ENCODE peak calls at places on chromosomes 4 and X, in eight cellular contexts. X is prostate gland, C is esophagus squamous epithelium, M is esophagus muscularis mucosa, N is uterus, Z is lower leg skin, U is HCT116, L is gastrocnemius medialis. H is an unnamed sample.

GRCh38 chr4:71872767-71873422 is 89.0 kb upstream of the GC start:
- DNase-seq in X (no peak), C (no peak), M (no peak), N (no peak), Z (no peak), U (no peak), L (no peak), H (no peak)

GRCh38 chrX:22758807-22759481 is 240.8 kb upstream of the DDX53 start:
- DNase-seq in X (no peak), C (no peak), M (no peak), N (no peak), Z (no peak), U (no peak), L (no peak), H (no peak)

GRCh38 chr4:169540774-169541173 is 71.6 kb downstream of the NEK1 start:
- DNase-seq in X (no peak), C (no peak), M (no peak), N (no peak), Z (no peak), U (no peak), L (no peak), H (no peak)

GRCh38 chr4:83125738-83126141 is 11.2 kb upstream of the PLAC8 start:
- DNase-seq in X (no peak), C (no peak), M (no peak), N (no peak), Z (no peak), U (no peak), L (no peak), H (no peak)

GRCh38 chr4:185580699-185581098 is 45.4 kb upstream of the PDLIM3 start:
- DNase-seq in X (no peak), C (no peak), M (no peak), N (no peak), Z (peak; percentile 71), U (no peak), L (no peak), H (no peak)

GRCh38 chr4:172750910-172751309 is 417.7 kb upstream of the GALNT7 start:
- DNase-seq in X (no peak), C (no peak), M (no peak), N (no peak), Z (no peak), U (no peak), L (no peak), H (no peak)

GRCh38 chr4:108036252-108036651 is 46.6 kb downstream of the HADH start:
- DNase-seq in X (no peak), C (no peak), M (no peak), N (peak; percentile 24), Z (no peak), U (no peak), L (peak; percentile 30), H (no peak)

GRCh38 chrX:69024931-69025330 is 140.3 kb downstream of the PJA1 start:
- DNase-seq in X (peak; percentile 64), C (no peak), M (peak; percentile 90), N (peak; percentile 84), Z (peak; percentile 93), U (no peak), L (peak; percentile 52), H (peak; percentile 36)

GRCh38 chr4:30769093-30769492 is 48.9 kb downstream of the PCDH7 start:
- DNase-seq in X (no peak), C (no peak), M (no peak), N (no peak), Z (no peak), U (no peak), L (no peak), H (no peak)

GRCh38 chr4:41432889-41433288 is 105.1 kb upstream of the LIMCH1 start:
- DNase-seq in X (no peak), C (no peak), M (no peak), N (no peak), Z (no peak), U (no peak), L (no peak), H (no peak)

GRCh38 chr4:54226399-54227260 is 2.5 kb upstream of the PDGFRA start:
- DNase-seq in X (no peak), C (no peak), M (no peak), N (peak; percentile 82), Z (peak; percentile 93), U (no peak), L (peak; percentile 59), H (peak; percentile 38)

GRCh38 chr4:183438458-183439113 is 5.8 kb upstream of the CDKN2AIP start:
- DNase-seq in X (peak; percentile 24), C (no peak), M (no peak), N (no peak), Z (no peak), U (peak; percentile 82), L (no peak), H (peak; percentile 49)

GRCh38 chrX:154603438-154604430 is 15.3 kb downstream of the CTAG1B start:
- DNase-seq in X (peak; percentile 36), C (no peak), M (no peak), N (peak; percentile 32), Z (peak; percentile 77), U (peak; percentile 42), L (peak; percentile 12), H (peak; percentile 25)

GRCh38 chrX:30219372-30219771 is 4.0 kb downstream of the MAGEB2 start:
- DNase-seq in X (no peak), C (no peak), M (no peak), N (no peak), Z (no peak), U (no peak), L (no peak), H (no peak)

GRCh38 chr4:20805716-20806115 is 105.5 kb downstream of the PACRGL start:
- DNase-seq in X (no peak), C (no peak), M (no peak), N (no peak), Z (no peak), U (no peak), L (no peak), H (no peak)

GRCh38 chr4:87975466-87975865 is at the start of gene SPP1:
- DNase-seq in X (no peak), C (no peak), M (no peak), N (no peak), Z (no peak), U (no peak), L (no peak), H (peak; percentile 52)

GRCh38 chr4:77852892-77853495 is 9.6 kb upstream of the MRPL1 start:
- DNase-seq in X (no peak), C (no peak), M (no peak), N (no peak), Z (no peak), U (no peak), L (no peak), H (no peak)

GRCh38 chr4:80231180-80231579 is 33.9 kb downstream of the PRDM8 start:
- DNase-seq in X (no peak), C (no peak), M (no peak), N (no peak), Z (no peak), U (no peak), L (no peak), H (no peak)

GRCh38 chr4:80229128-80229527 is 31.8 kb downstream of the PRDM8 start:
- DNase-seq in X (no peak), C (no peak), M (no peak), N (no peak), Z (no peak), U (no peak), L (no peak), H (no peak)

GRCh38 chr4:80229590-80229989 is 32.3 kb downstream of the PRDM8 start:
- DNase-seq in X (no peak), C (no peak), M (no peak), N (no peak), Z (no peak), U (no peak), L (no peak), H (no peak)

GRCh38 chr4:80226091-80226490 is 28.8 kb downstream of the PRDM8 start:
- DNase-seq in X (no peak), C (no peak), M (no peak), N (no peak), Z (no peak), U (no peak), L (no peak), H (no peak)

DNA sequence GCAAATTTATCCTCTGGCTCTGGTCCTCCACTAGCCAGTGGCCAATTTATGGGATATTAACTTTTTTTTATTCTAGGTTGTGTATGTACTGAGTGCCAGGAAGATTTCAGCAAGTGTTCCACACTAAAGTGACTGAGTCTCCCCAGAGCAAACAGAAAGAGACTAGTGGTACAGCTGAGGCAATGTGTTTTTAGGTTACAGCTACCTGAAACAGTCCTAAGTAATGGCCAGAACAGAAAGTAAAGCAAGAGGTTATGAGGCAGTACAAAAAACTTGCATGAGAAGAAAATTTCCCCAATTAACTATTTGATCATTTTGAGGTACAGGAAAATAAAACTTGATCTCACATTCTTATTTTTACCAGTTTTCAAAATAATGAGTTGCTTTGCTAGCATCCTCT is 31.2 kb downstream of the PRDM8 start:
- DNase-seq in X (no peak), C (no peak), M (no peak), N (no peak), Z (no peak), U (no peak), L (no peak), H (no peak)
- TF ChIP-seq POLR2A in X (no peak), C (no peak), M (no peak), N (no peak), Z (no peak), U (no peak), L (no peak), H (no peak)

GRCh38 chrX:12141511-12141910 is 3.2 kb downstream of the FRMPD4 start:
- DNase-seq in X (no peak), C (no peak), M (no peak), N (no peak), Z (no peak), U (no peak), L (no peak), H (no peak)

GRCh38 chrX:12139934-12140611 is 1.8 kb downstream of the FRMPD4 start:
- DNase-seq in X (no peak), C (no peak), M (no peak), N (no peak), Z (no peak), U (no peak), L (no peak), H (no peak)

GRCh38 chrX:12138366-12139313 is at the start of gene FRMPD4:
- DNase-seq in X (no peak), C (no peak), M (no peak), N (no peak), Z (no peak), U (no peak), L (no peak), H (no peak)

GRCh38 chrX:12145402-12145801 is 7.1 kb downstream of the FRMPD4 start:
- DNase-seq in X (no peak), C (no peak), M (no peak), N (no peak), Z (no peak), U (no peak), L (no peak), H (no peak)

GRCh38 chrX:12142661-12143060 is 4.4 kb downstream of the FRMPD4 start:
- DNase-seq in X (no peak), C (no peak), M (no peak), N (no peak), Z (no peak), U (no peak), L (no peak), H (no peak)
- TF ChIP-seq POLR2A in X (no peak), C (no peak), M (no peak), N (no peak), Z (no peak), U (no peak), L (no peak), H (no peak)

GRCh38 chr4:48127882-48128394 is 6.1 kb downstream of the TXK start:
- DNase-seq in X (peak; percentile 48), C (peak; percentile 11), M (no peak), N (peak; percentile 28), Z (peak; percentile 86), U (peak; percentile 72), L (peak; percentile 17), H (peak; percentile 64)
- TF ChIP-seq POLR2A in X (no peak), C (no peak), M (no peak), N (no peak), Z (no peak), U (no peak), L (no peak), H (no peak)

GRCh38 chr4:158170691-158171455 is 2.0 kb downstream of the GASK1B start:
- DNase-seq in X (peak; percentile 84), C (no peak), M (no peak), N (peak; percentile 72), Z (peak; percentile 90), U (no peak), L (peak; percentile 33), H (peak; percentile 77)
- TF ChIP-seq POLR2A in X (no peak), C (no peak), M (no peak), N (peak; percentile 38), Z (no peak), U (no peak), L (no peak), H (no peak)

H was measured in body of pancreas.